ENCODE peak calls at places on chromosomes 16 and 17, in seven cellular contexts. G is right lobe of liver, T is A549, L is tibial nerve, K is GM12878, H is erythroblast, C is stomach. Z is an unnamed sample.
A peak's percentile ranks its signal among the peaks of the same experiment; 100 is the strongest.

GRCh38 chr17:47317119-47317518 is 6.6 kb upstream of the EFCAB13 start:
- DNase-seq in G (no peak), T (no peak), L (no peak), K (no peak), H (no peak), C (no peak), Z (no peak)

GRCh38 chr17:64506201-64506575 is at the start of gene DDX5:
- DNase-seq in G (peak; percentile 98), T (peak; percentile 99), L (peak; percentile 93), K (no peak), H (peak; percentile 99), C (peak; percentile 98), Z (peak; percentile 83)

GRCh38 chr16:87550510-87550961 is 51.8 kb upstream of the JPH3 start:
- DNase-seq in G (peak; percentile 68), T (peak; percentile 25), L (no peak), K (no peak), H (peak; percentile 58), C (peak; percentile 63), Z (peak; percentile 77)

GRCh38 chr16:67868290-67868689 is 4.6 kb upstream of the EDC4 start:
- DNase-seq in G (no peak), T (no peak), L (no peak), K (no peak), H (no peak), C (no peak), Z (no peak)

GRCh38 chr17:48970224-48970623 is 1.8 kb upstream of the GIP start:
- DNase-seq in G (no peak), T (peak; percentile 61), L (no peak), K (no peak), H (peak; percentile 17), C (no peak), Z (no peak)

GRCh38 chr17:50359998-50360461 is 13.0 kb downstream of the MRPL27 start:
- DNase-seq in G (peak; percentile 40), T (no peak), L (no peak), K (no peak), H (no peak), C (no peak), Z (no peak)

GRCh38 chr16:47475786-47476185 is 14.7 kb downstream of the PHKB start:
- DNase-seq in G (no peak), T (peak; percentile 11), L (no peak), K (no peak), H (no peak), C (no peak), Z (no peak)

GRCh38 chr17:44904001-44904984 is 5.0 kb upstream of the EFTUD2 start:
- DNase-seq in G (no peak), T (no peak), L (no peak), K (no peak), H (no peak), C (no peak), Z (no peak)

GRCh38 chr17:15039366-15039765 is 225.8 kb downstream of the PMP22 start:
- DNase-seq in G (no peak), T (no peak), L (no peak), K (no peak), H (no peak), C (no peak), Z (no peak)

GRCh38 chr17:34755371-34755770 is 176.0 kb downstream of the TMEM132E start:
- DNase-seq in G (peak; percentile 12), T (no peak), L (no peak), K (no peak), H (no peak), C (no peak), Z (no peak)

GRCh38 chr16:1379863-1380174 is 28.1 kb downstream of the GNPTG start:
- DNase-seq in G (no peak), T (no peak), L (no peak), K (no peak), H (no peak), C (no peak), Z (no peak)

GRCh38 chr16:1378087-1378803 is 26.5 kb downstream of the GNPTG start:
- DNase-seq in G (no peak), T (no peak), L (no peak), K (no peak), H (no peak), C (no peak), Z (no peak)

GRCh38 chr16:1378804-1379053 is 27.0 kb downstream of the GNPTG start:
- DNase-seq in G (no peak), T (no peak), L (no peak), K (no peak), H (no peak), C (no peak), Z (no peak)

GRCh38 chr16:1380195-1380594 is 28.5 kb downstream of the GNPTG start:
- DNase-seq in G (no peak), T (no peak), L (no peak), K (no peak), H (no peak), C (no peak), Z (no peak)

DNA sequence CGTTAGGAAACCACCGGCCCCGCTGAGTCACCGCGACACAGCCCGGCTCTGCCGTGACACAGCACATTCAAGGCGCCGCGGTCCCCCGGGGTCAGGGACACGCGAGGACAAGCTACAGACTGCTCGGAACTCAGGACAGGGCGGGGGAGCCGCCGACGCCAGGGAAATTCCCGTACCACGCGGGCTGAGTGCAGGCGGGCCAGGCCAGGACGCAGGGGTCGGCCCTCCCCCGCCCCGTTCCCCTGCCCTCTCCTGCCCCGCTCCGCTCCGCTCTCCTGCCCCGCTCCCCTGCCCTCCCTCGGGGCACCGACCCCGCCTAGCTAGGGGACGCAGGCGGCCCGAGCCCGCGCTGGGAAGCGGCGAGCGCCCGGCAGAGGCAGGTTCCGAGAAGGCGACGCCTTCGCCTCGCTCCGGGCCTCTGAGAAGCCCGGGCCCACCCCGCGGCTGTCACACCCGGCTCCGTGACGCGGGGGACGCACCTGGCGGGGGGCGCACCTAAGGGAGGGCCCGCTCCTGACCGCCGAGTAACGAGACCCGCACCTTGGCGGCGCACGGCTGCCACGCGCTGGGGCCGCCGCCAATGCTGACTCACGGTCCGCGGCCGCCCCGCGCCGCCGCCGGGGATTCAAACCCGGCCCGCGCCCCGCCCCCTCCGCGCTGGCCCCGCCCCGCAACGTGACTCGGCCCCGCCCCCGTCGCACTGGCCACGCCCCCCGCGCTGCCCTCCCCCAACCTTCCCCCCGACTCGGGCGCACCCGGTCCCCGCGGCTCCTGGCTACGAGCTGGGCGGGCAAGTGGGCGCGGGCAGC is 27.5 kb downstream of the GNPTG start:
- DNase-seq in G (peak; percentile 87), T (peak; percentile 79), L (peak; percentile 57), K (no peak), H (peak; percentile 96), C (peak; percentile 76), Z (peak; percentile 88)
- TF ChIP-seq POLR2A in G (peak; percentile 37), T (peak; percentile 88), L (no peak), K (peak; percentile 87), H (peak; percentile 70), C (no peak), Z (no peak)

DNA sequence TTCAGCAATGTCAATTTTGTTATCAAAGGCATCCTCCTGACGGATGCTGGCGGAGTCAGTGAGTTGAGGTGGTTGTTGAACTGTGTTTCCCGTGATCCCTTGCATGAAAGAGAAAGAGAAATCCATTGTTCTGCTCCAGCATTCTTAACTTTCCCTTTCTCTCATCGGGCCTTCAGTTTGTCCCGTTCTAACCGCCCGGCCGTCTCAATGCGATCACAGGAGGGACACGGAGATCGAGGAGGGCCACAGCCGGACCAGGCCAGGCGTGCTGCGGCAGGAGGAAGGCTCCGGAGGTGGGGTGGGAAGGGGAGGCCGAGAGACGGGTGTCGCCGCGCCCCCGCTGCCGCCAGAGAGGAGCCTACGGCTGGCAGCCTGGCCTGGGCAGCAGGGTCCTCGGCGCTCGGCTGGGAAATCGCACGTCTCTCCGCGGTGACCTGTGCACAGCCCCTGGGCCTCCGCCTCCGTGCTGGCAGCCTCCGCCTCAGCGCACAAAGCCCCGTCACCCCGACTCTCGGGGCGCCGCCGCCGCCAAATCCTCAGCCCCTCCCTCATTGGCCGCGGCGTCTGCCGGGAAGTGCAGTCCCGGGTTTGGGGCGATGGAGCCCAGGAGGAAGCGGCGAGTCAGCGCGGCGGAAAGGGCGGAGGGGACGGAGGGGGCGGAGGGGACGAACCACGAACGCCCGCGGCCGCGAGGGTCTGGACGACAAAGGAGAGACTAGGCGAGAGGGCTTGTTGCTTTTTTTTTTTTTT is 38.1 kb downstream of the SOST start:
- DNase-seq in G (peak; percentile 83), T (peak; percentile 78), L (peak; percentile 54), K (no peak), H (peak; percentile 71), C (peak; percentile 78), Z (peak; percentile 83)
- TF ChIP-seq POLR2A in G (peak; percentile 78), T (peak; percentile 69), L (peak; percentile 31), K (peak; percentile 93), H (peak; percentile 35), C (no peak), Z (peak; percentile 43)

GRCh38 chr16:81778861-81779539 is at the start of gene PLCG2:
- DNase-seq in G (peak; percentile 87), T (peak; percentile 66), L (peak; percentile 22), K (no peak), H (peak; percentile 72), C (peak; percentile 82), Z (peak; percentile 82)
- TF ChIP-seq POLR2A in G (peak; percentile 76), T (peak; percentile 60), L (no peak), K (peak; percentile 83), H (no peak), C (no peak), Z (peak; percentile 59)

GRCh38 chr17:40346061-40346767 is 18.3 kb downstream of the GJD3 start:
- DNase-seq in G (no peak), T (no peak), L (no peak), K (no peak), H (no peak), C (no peak), Z (no peak)
- TF ChIP-seq POLR2A in G (no peak), T (no peak), L (no peak), K (no peak), H (no peak), C (no peak), Z (no peak)

GRCh38 chr17:37643118-37643766 is at the start of gene DDX52:
- DNase-seq in G (peak; percentile 94), T (peak; percentile 93), L (peak; percentile 82), K (peak; percentile 52), H (peak; percentile 97), C (peak; percentile 96), Z (peak; percentile 76)
- TF ChIP-seq POLR2A in G (peak; percentile 67), T (peak; percentile 89), L (no peak), K (peak; percentile 88), H (peak; percentile 82), C (no peak), Z (peak; percentile 85)